ENCODE peak calls at places on chromosomes 13 and 19, in seven cellular contexts. One of them, this sample, is unnamed.
A peak's percentile ranks its signal among the peaks of the same experiment; 100 is the strongest.

GRCh38 chr13:24038405-24038804 is 122.1 kb upstream of the SPATA13 start:
- DNase-seq in suprapubic skin: no peak
- DNase-seq in nucleus accumbens: no peak
- DNase-seq in activated CD4-positive, CD25-positive, alpha-beta regulatory T cell treated with anti-CD3 and anti-CD28 coated beads, Interleukin-2, amount 50 U/mL, for 72 hours: no peak
- DNase-seq in progenitor cell of endocrine pancreas: no peak
- DNase-seq in fibroblast of pulmonary artery: peak; percentile 57
- DNase-seq in activated CD4-positive, alpha-beta T cell treated with anti-CD3 and anti-CD28 coated beads, Interleukin-2, amount 50 U/mL, for 24 hours: no peak
- DNase-seq in this sample: no peak

GRCh38 chr13:75513271-75513670 is 24.4 kb downstream of the COMMD6 start:
- DNase-seq in suprapubic skin: no peak
- DNase-seq in nucleus accumbens: no peak
- DNase-seq in activated CD4-positive, CD25-positive, alpha-beta regulatory T cell treated with anti-CD3 and anti-CD28 coated beads, Interleukin-2, amount 50 U/mL, for 72 hours: no peak
- DNase-seq in progenitor cell of endocrine pancreas: no peak
- DNase-seq in fibroblast of pulmonary artery: no peak
- DNase-seq in activated CD4-positive, alpha-beta T cell treated with anti-CD3 and anti-CD28 coated beads, Interleukin-2, amount 50 U/mL, for 24 hours: no peak
- DNase-seq in this sample: no peak

GRCh38 chr13:74134777-74135305 is 637 bp upstream of the KLF12 start:
- DNase-seq in suprapubic skin: peak; percentile 66
- DNase-seq in nucleus accumbens: no peak
- DNase-seq in activated CD4-positive, CD25-positive, alpha-beta regulatory T cell treated with anti-CD3 and anti-CD28 coated beads, Interleukin-2, amount 50 U/mL, for 72 hours: peak; percentile 78
- DNase-seq in progenitor cell of endocrine pancreas: peak; percentile 50
- DNase-seq in fibroblast of pulmonary artery: no peak
- DNase-seq in activated CD4-positive, alpha-beta T cell treated with anti-CD3 and anti-CD28 coated beads, Interleukin-2, amount 50 U/mL, for 24 hours: peak; percentile 50
- DNase-seq in this sample: peak; percentile 39

GRCh38 chr13:35848868-35849644 is 282.1 kb downstream of the DCLK1 start:
- DNase-seq in suprapubic skin: no peak
- DNase-seq in nucleus accumbens: no peak
- DNase-seq in activated CD4-positive, CD25-positive, alpha-beta regulatory T cell treated with anti-CD3 and anti-CD28 coated beads, Interleukin-2, amount 50 U/mL, for 72 hours: no peak
- DNase-seq in progenitor cell of endocrine pancreas: no peak
- DNase-seq in fibroblast of pulmonary artery: no peak
- DNase-seq in activated CD4-positive, alpha-beta T cell treated with anti-CD3 and anti-CD28 coated beads, Interleukin-2, amount 50 U/mL, for 24 hours: no peak
- DNase-seq in this sample: no peak

GRCh38 chr19:47340477-47341208 is 8.5 kb upstream of the DHX34 start:
- DNase-seq in suprapubic skin: no peak
- DNase-seq in nucleus accumbens: no peak
- DNase-seq in activated CD4-positive, CD25-positive, alpha-beta regulatory T cell treated with anti-CD3 and anti-CD28 coated beads, Interleukin-2, amount 50 U/mL, for 72 hours: no peak
- DNase-seq in progenitor cell of endocrine pancreas: no peak
- DNase-seq in fibroblast of pulmonary artery: no peak
- DNase-seq in activated CD4-positive, alpha-beta T cell treated with anti-CD3 and anti-CD28 coated beads, Interleukin-2, amount 50 U/mL, for 24 hours: no peak
- DNase-seq in this sample: no peak

GRCh38 chr13:46119883-46120614 is 15.2 kb upstream of the CPB2 start:
- DNase-seq in suprapubic skin: no peak
- DNase-seq in nucleus accumbens: no peak
- DNase-seq in activated CD4-positive, CD25-positive, alpha-beta regulatory T cell treated with anti-CD3 and anti-CD28 coated beads, Interleukin-2, amount 50 U/mL, for 72 hours: no peak
- DNase-seq in progenitor cell of endocrine pancreas: no peak
- DNase-seq in fibroblast of pulmonary artery: peak; percentile 74
- DNase-seq in activated CD4-positive, alpha-beta T cell treated with anti-CD3 and anti-CD28 coated beads, Interleukin-2, amount 50 U/mL, for 24 hours: no peak
- DNase-seq in this sample: no peak

GRCh38 chr13:90675129-90675528 is 672.4 kb upstream of the MIR17HG start:
- DNase-seq in suprapubic skin: no peak
- DNase-seq in nucleus accumbens: no peak
- DNase-seq in activated CD4-positive, CD25-positive, alpha-beta regulatory T cell treated with anti-CD3 and anti-CD28 coated beads, Interleukin-2, amount 50 U/mL, for 72 hours: no peak
- DNase-seq in progenitor cell of endocrine pancreas: no peak
- DNase-seq in fibroblast of pulmonary artery: no peak
- DNase-seq in activated CD4-positive, alpha-beta T cell treated with anti-CD3 and anti-CD28 coated beads, Interleukin-2, amount 50 U/mL, for 24 hours: no peak
- DNase-seq in this sample: no peak

GRCh38 chr13:39415403-39415802 is 187.6 kb downstream of the LHFPL6 start:
- DNase-seq in suprapubic skin: no peak
- DNase-seq in nucleus accumbens: peak; percentile 14
- DNase-seq in activated CD4-positive, CD25-positive, alpha-beta regulatory T cell treated with anti-CD3 and anti-CD28 coated beads, Interleukin-2, amount 50 U/mL, for 72 hours: no peak
- DNase-seq in progenitor cell of endocrine pancreas: no peak
- DNase-seq in fibroblast of pulmonary artery: peak; percentile 72
- DNase-seq in activated CD4-positive, alpha-beta T cell treated with anti-CD3 and anti-CD28 coated beads, Interleukin-2, amount 50 U/mL, for 24 hours: no peak
- DNase-seq in this sample: peak; percentile 39

GRCh38 chr13:103805771-103806170 is 739.6 kb upstream of the SLC10A2 start:
- DNase-seq in suprapubic skin: no peak
- DNase-seq in nucleus accumbens: no peak
- DNase-seq in activated CD4-positive, CD25-positive, alpha-beta regulatory T cell treated with anti-CD3 and anti-CD28 coated beads, Interleukin-2, amount 50 U/mL, for 72 hours: no peak
- DNase-seq in progenitor cell of endocrine pancreas: no peak
- DNase-seq in fibroblast of pulmonary artery: no peak
- DNase-seq in activated CD4-positive, alpha-beta T cell treated with anti-CD3 and anti-CD28 coated beads, Interleukin-2, amount 50 U/mL, for 24 hours: no peak
- DNase-seq in this sample: no peak

GRCh38 chr13:114065141-114065925 is 67.1 kb downstream of the RASA3 start:
- DNase-seq in suprapubic skin: peak; percentile 93
- DNase-seq in nucleus accumbens: peak; percentile 82
- DNase-seq in activated CD4-positive, CD25-positive, alpha-beta regulatory T cell treated with anti-CD3 and anti-CD28 coated beads, Interleukin-2, amount 50 U/mL, for 72 hours: peak; percentile 72
- DNase-seq in progenitor cell of endocrine pancreas: no peak
- DNase-seq in fibroblast of pulmonary artery: peak; percentile 97
- DNase-seq in activated CD4-positive, alpha-beta T cell treated with anti-CD3 and anti-CD28 coated beads, Interleukin-2, amount 50 U/mL, for 24 hours: peak; percentile 80
- DNase-seq in this sample: peak; percentile 69

GRCh38 chr13:99656092-99656745 is 154.9 kb downstream of the TM9SF2 start:
- DNase-seq in suprapubic skin: peak; percentile 80
- DNase-seq in nucleus accumbens: peak; percentile 68
- DNase-seq in activated CD4-positive, CD25-positive, alpha-beta regulatory T cell treated with anti-CD3 and anti-CD28 coated beads, Interleukin-2, amount 50 U/mL, for 72 hours: peak; percentile 82
- DNase-seq in progenitor cell of endocrine pancreas: peak; percentile 70
- DNase-seq in fibroblast of pulmonary artery: peak; percentile 81
- DNase-seq in activated CD4-positive, alpha-beta T cell treated with anti-CD3 and anti-CD28 coated beads, Interleukin-2, amount 50 U/mL, for 24 hours: peak; percentile 79
- DNase-seq in this sample: peak; percentile 82

GRCh38 chr19:46020819-46021125 is 2.1 kb downstream of the PGLYRP1 start:
- DNase-seq in suprapubic skin: no peak
- DNase-seq in nucleus accumbens: no peak
- DNase-seq in activated CD4-positive, CD25-positive, alpha-beta regulatory T cell treated with anti-CD3 and anti-CD28 coated beads, Interleukin-2, amount 50 U/mL, for 72 hours: no peak
- DNase-seq in progenitor cell of endocrine pancreas: no peak
- DNase-seq in fibroblast of pulmonary artery: no peak
- DNase-seq in activated CD4-positive, alpha-beta T cell treated with anti-CD3 and anti-CD28 coated beads, Interleukin-2, amount 50 U/mL, for 24 hours: no peak
- DNase-seq in this sample: no peak

GRCh38 chr19:22882797-22883196 is 50.7 kb downstream of the ZNF723 start:
- DNase-seq in suprapubic skin: no peak
- DNase-seq in nucleus accumbens: no peak
- DNase-seq in activated CD4-positive, CD25-positive, alpha-beta regulatory T cell treated with anti-CD3 and anti-CD28 coated beads, Interleukin-2, amount 50 U/mL, for 72 hours: no peak
- DNase-seq in progenitor cell of endocrine pancreas: no peak
- DNase-seq in fibroblast of pulmonary artery: peak; percentile 34
- DNase-seq in activated CD4-positive, alpha-beta T cell treated with anti-CD3 and anti-CD28 coated beads, Interleukin-2, amount 50 U/mL, for 24 hours: no peak
- DNase-seq in this sample: peak; percentile 8